ENCODE peak calls at places on chromosomes 3 and 15, in five cellular contexts. One of them, this sample, is unnamed.

GRCh38 chr3:177852001-177852400 is 654.7 kb upstream of the TBL1XR1 start:
- DNase-seq in A549: no peak
- DNase-seq in AG04450: no peak
- DNase-seq in HepG2: peak; percentile 3
- DNase-seq in IMR-90: peak; percentile 27
- DNase-seq in this sample: no peak

GRCh38 chr3:153028336-153028735 is 133.7 kb upstream of the RAP2B start:
- DNase-seq in AG04450: no peak
- DNase-seq in A549: no peak
- DNase-seq in HepG2: no peak
- DNase-seq in IMR-90: peak; percentile 48
- DNase-seq in this sample: no peak

GRCh38 chr3:112007641-112008040 is 8.9 kb downstream of the TAGLN3 start:
- DNase-seq in HepG2: no peak
- DNase-seq in IMR-90: peak; percentile 50
- DNase-seq in A549: no peak
- DNase-seq in AG04450: no peak
- DNase-seq in this sample: no peak

GRCh38 chr15:33699691-33700447 is 268.4 kb upstream of the CHRM5 start:
- DNase-seq in AG04450: no peak
- DNase-seq in A549: no peak
- DNase-seq in HepG2: peak; percentile 9
- DNase-seq in IMR-90: peak; percentile 12
- DNase-seq in this sample: no peak

GRCh38 chr15:100810229-100810628 is 69.4 kb upstream of the ALDH1A3 start:
- DNase-seq in IMR-90: no peak
- DNase-seq in AG04450: no peak
- DNase-seq in HepG2: no peak
- DNase-seq in A549: no peak
- DNase-seq in this sample: no peak

GRCh38 chr3:17302774-17303173 is 418.0 kb downstream of the PLCL2 start:
- DNase-seq in AG04450: no peak
- DNase-seq in A549: no peak
- DNase-seq in IMR-90: peak; percentile 28
- DNase-seq in HepG2: no peak
- DNase-seq in this sample: no peak

GRCh38 chr3:67534594-67534993 is 119.8 kb downstream of the SUCLG2 start:
- DNase-seq in AG04450: no peak
- DNase-seq in A549: no peak
- DNase-seq in HepG2: no peak
- DNase-seq in IMR-90: no peak
- DNase-seq in this sample: no peak

GRCh38 chr3:72482589-72483249 is 365.5 kb downstream of the SHQ1 start:
- DNase-seq in AG04450: peak; percentile 27
- DNase-seq in A549: peak; percentile 51
- DNase-seq in HepG2: no peak
- DNase-seq in IMR-90: peak; percentile 74
- DNase-seq in this sample: peak; percentile 81

GRCh38 chr3:180018588-180018987 is 18.1 kb downstream of the PEX5L start:
- DNase-seq in HepG2: no peak
- DNase-seq in IMR-90: no peak
- DNase-seq in A549: no peak
- DNase-seq in AG04450: no peak
- DNase-seq in this sample: no peak

GRCh38 chr15:67172172-67172571 is 82.3 kb downstream of the AAGAB start:
- DNase-seq in A549: no peak
- DNase-seq in AG04450: no peak
- DNase-seq in HepG2: no peak
- DNase-seq in IMR-90: peak; percentile 63
- DNase-seq in this sample: no peak

GRCh38 chr3:13452490-13453335 is 27.4 kb upstream of the HDAC11 start:
- DNase-seq in IMR-90: peak; percentile 53
- DNase-seq in AG04450: peak; percentile 11
- DNase-seq in HepG2: peak; percentile 63
- DNase-seq in A549: peak; percentile 55
- DNase-seq in this sample: peak; percentile 50

GRCh38 chr3:48820626-48821324 is 26.9 kb downstream of the PRKAR2A start:
- DNase-seq in A549: no peak
- DNase-seq in AG04450: peak; percentile 8
- DNase-seq in HepG2: peak; percentile 5
- DNase-seq in IMR-90: peak; percentile 72
- DNase-seq in this sample: no peak

GRCh38 chr3:116192464-116192863 is 252.8 kb downstream of the LSAMP start:
- DNase-seq in IMR-90: no peak
- DNase-seq in HepG2: no peak
- DNase-seq in A549: no peak
- DNase-seq in AG04450: no peak
- DNase-seq in this sample: no peak

GRCh38 chr3:58580826-58581327 is 3.7 kb upstream of the FAM107A start:
- DNase-seq in AG04450: no peak
- DNase-seq in A549: no peak
- DNase-seq in HepG2: peak; percentile 20
- DNase-seq in IMR-90: no peak
- DNase-seq in this sample: no peak

GRCh38 chr3:18591120-18591519 is 166.0 kb upstream of the SATB1 start:
- DNase-seq in HepG2: no peak
- DNase-seq in IMR-90: no peak
- DNase-seq in AG04450: no peak
- DNase-seq in A549: no peak
- DNase-seq in this sample: no peak

GRCh38 chr3:149968216-149968615 is 2.5 kb downstream of the PFN2 start:
- DNase-seq in AG04450: no peak
- DNase-seq in IMR-90: peak; percentile 48
- DNase-seq in A549: no peak
- DNase-seq in HepG2: no peak
- DNase-seq in this sample: peak; percentile 27

GRCh38 chr15:84598993-84599392 is 1.8 kb upstream of the ZSCAN2 start:
- DNase-seq in IMR-90: peak; percentile 66
- DNase-seq in AG04450: peak; percentile 20
- DNase-seq in HepG2: peak; percentile 65
- DNase-seq in A549: peak; percentile 95
- DNase-seq in this sample: peak; percentile 74

GRCh38 chr3:182392182-182392917 is 401.0 kb upstream of the ATP11B start:
- DNase-seq in A549: no peak
- DNase-seq in IMR-90: no peak
- DNase-seq in HepG2: no peak
- DNase-seq in AG04450: no peak
- DNase-seq in this sample: no peak

GRCh38 chr3:196236169-196236568 is 19.8 kb downstream of the SLC51A start:
- DNase-seq in IMR-90: no peak
- DNase-seq in A549: no peak
- DNase-seq in HepG2: no peak
- DNase-seq in AG04450: no peak
- DNase-seq in this sample: no peak

GRCh38 chr15:38577405-38577987 is 12.9 kb upstream of the RASGRP1 start:
- DNase-seq in HepG2: no peak
- DNase-seq in AG04450: no peak
- DNase-seq in IMR-90: no peak
- DNase-seq in A549: no peak
- DNase-seq in this sample: no peak

GRCh38 chr3:170701696-170702678 is 116.1 kb upstream of the SLC7A14 start:
- DNase-seq in IMR-90: no peak
- DNase-seq in HepG2: no peak
- DNase-seq in AG04450: no peak
- DNase-seq in A549: no peak
- DNase-seq in this sample: no peak

GRCh38 chr3:57128863-57129602 is 36.1 kb downstream of the IL17RD start:
- DNase-seq in A549: no peak
- DNase-seq in IMR-90: no peak
- DNase-seq in AG04450: no peak
- DNase-seq in HepG2: no peak
- DNase-seq in this sample: no peak

DNA sequence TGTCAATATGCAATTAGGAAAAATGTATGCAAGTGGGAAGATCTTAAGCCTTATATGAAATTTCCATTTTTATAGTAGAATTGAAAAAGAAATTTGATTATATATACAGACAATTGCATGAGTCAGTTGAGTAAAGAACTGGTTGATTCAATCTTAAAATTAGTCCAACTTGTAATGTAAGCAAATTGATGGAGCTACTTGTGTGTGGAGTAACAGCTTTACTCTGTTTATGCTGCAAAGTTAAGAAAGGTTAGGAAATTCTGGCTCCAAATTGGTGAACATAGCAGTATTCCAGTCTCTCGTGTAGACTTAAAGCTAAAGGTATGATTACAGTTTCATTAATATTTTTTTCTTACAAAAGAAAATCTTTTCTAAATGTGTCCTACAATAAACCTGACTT is 4.0 kb downstream of the TNFSF10 start:
- DNase-seq in IMR-90: peak; percentile 62
- DNase-seq in AG04450: no peak
- DNase-seq in A549: no peak
- DNase-seq in HepG2: no peak
- DNase-seq in this sample: no peak
- H3K27ac ChIP-seq in IMR-90: no peak overlapping the region
- H3K27ac ChIP-seq in AG04450: no peak overlapping the region
- H3K27ac ChIP-seq in A549: no peak overlapping the region
- H3K27ac ChIP-seq in HepG2: no peak overlapping the region
- H3K27ac ChIP-seq in this sample: no peak overlapping the region

DNA sequence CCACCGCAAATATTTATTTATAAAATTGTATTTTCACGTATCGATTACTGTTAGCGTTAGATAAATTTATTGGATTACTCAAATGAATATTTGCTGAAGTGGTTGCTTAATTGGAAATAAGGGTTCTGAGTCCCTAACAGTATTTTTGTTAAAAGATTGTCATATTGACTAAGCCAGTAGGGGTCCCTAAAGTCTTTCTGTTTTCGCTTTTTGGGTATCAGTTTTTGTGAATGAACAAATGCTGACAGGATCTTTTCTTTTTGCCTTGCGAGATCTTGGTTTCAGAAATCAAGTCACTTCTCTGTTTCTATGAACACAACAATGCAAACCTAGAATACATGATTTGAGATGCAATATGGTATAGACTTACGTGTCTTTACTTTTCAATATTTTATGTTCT is 7.1 kb downstream of the RAD51 start:
- DNase-seq in HepG2: peak; percentile 4
- DNase-seq in IMR-90: peak; percentile 28
- DNase-seq in AG04450: no peak
- DNase-seq in A549: no peak
- DNase-seq in this sample: no peak
- TF ChIP-seq CTCF in HepG2: no peak
- TF ChIP-seq CTCF in IMR-90: peak; percentile 34
- TF ChIP-seq CTCF in AG04450: peak; percentile 39
- TF ChIP-seq CTCF in A549: no peak
- TF ChIP-seq CTCF in this sample: no peak

GRCh38 chr3:194508486-194509449 is 22.0 kb upstream of the ATP13A3 start:
- DNase-seq in IMR-90: no peak
- DNase-seq in AG04450: no peak
- DNase-seq in A549: no peak
- DNase-seq in HepG2: no peak
- DNase-seq in this sample: no peak

GRCh38 chr3:194507571-194507970 is 20.8 kb upstream of the ATP13A3 start:
- DNase-seq in IMR-90: no peak
- DNase-seq in AG04450: no peak
- DNase-seq in HepG2: no peak
- DNase-seq in A549: no peak
- DNase-seq in this sample: no peak

GRCh38 chr3:194514626-194515025 is 27.8 kb upstream of the ATP13A3 start:
- DNase-seq in IMR-90: no peak
- DNase-seq in A549: no peak
- DNase-seq in HepG2: no peak
- DNase-seq in AG04450: no peak
- DNase-seq in this sample: no peak

GRCh38 chr3:194517333-194517732 is 30.5 kb upstream of the ATP13A3 start:
- DNase-seq in IMR-90: no peak
- DNase-seq in A549: no peak
- DNase-seq in HepG2: no peak
- DNase-seq in AG04450: no peak
- DNase-seq in this sample: no peak

GRCh38 chr3:194512895-194513601 is 26.2 kb upstream of the ATP13A3 start:
- DNase-seq in AG04450: no peak
- DNase-seq in HepG2: peak; percentile 77
- DNase-seq in IMR-90: no peak
- DNase-seq in A549: no peak
- DNase-seq in this sample: no peak
- H3K27ac ChIP-seq in AG04450: no peak overlapping the region
- H3K27ac ChIP-seq in HepG2: peak overlapping the region; percentile 60
- H3K27ac ChIP-seq in IMR-90: no peak overlapping the region
- H3K27ac ChIP-seq in A549: no peak overlapping the region
- H3K27ac ChIP-seq in this sample: no peak overlapping the region

DNA sequence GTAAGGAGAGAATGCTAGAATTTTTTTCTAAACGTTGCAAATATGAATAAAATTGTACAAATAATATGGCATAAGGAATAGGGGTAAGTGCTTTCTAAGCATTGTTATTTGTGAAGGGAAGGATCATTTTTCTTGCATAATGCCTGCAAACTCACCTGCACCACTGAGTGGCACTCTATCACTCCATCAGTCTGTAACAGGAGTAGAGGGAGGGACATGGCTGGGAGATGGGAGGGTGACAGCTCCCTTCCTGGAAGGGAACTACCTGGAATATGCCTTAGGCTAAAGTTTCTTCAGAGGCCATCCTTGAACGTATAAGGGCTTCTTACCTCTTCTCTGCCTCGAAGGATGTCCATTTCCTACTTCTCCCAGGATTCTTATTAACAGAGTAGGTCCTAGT is 3.0 kb downstream of the NAALADL2 start:
- DNase-seq in A549: peak; percentile 0
- DNase-seq in AG04450: no peak
- DNase-seq in HepG2: peak; percentile 1
- DNase-seq in IMR-90: no peak
- DNase-seq in this sample: peak; percentile 49
- TF ChIP-seq CTCF in A549: peak; percentile 18
- TF ChIP-seq CTCF in AG04450: no peak
- TF ChIP-seq CTCF in HepG2: peak; percentile 21
- TF ChIP-seq CTCF in IMR-90: no peak
- TF ChIP-seq CTCF in this sample: peak; percentile 26

GRCh38 chr15:51966192-51966591 is 5.4 kb downstream of the LEO1 start:
- DNase-seq in IMR-90: peak; percentile 28
- DNase-seq in A549: no peak
- DNase-seq in HepG2: no peak
- DNase-seq in AG04450: no peak
- DNase-seq in this sample: no peak
- H3K27ac ChIP-seq in IMR-90: no peak overlapping the region
- H3K27ac ChIP-seq in A549: no peak overlapping the region
- H3K27ac ChIP-seq in HepG2: no peak overlapping the region
- H3K27ac ChIP-seq in AG04450: no peak overlapping the region
- H3K27ac ChIP-seq in this sample: no peak overlapping the region

DNA sequence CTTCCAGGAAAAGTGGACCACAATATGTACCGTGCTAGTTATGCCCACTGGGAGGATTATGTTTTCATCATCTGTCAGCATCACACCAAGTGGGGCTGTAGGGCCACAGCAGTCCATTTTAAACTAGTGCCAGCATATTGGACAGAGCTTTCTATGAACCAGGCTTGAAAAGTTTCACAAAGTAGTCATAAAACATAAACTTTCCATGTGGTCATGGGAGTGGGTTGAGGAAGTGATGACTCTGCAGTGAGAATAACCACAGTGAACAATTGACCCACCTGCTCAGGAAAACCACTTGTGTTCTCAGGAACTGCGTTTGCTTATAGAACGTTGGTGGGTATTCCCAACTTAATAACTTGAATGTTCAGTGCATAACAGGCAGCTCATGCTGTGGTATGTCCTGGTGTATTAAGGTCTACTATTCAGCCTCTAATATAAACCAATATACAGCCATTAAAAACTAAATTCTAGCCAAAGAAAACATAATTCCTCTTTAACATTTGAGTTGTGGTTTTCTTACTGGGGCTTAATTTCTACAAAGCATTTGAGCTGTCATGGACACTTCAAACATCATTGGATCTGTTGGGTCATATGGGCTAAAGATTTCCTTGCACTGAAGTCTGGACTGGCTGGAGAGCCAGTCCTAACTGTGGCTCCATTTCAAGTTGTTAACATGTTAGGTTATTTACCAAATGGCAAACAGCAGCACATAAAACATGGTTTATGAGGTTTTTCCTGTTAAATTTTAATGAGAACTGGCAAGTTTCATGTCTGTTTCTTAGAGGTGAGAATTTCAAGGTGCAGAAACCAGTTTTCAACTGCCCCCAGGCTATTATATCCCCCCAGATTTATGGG is 274.2 kb downstream of the OTOL1 start:
- DNase-seq in IMR-90: no peak
- DNase-seq in AG04450: no peak
- DNase-seq in HepG2: no peak
- DNase-seq in A549: no peak
- DNase-seq in this sample: no peak
- TF ChIP-seq CTCF in IMR-90: no peak
- TF ChIP-seq CTCF in AG04450: no peak
- TF ChIP-seq CTCF in HepG2: no peak
- TF ChIP-seq CTCF in A549: no peak
- TF ChIP-seq CTCF in this sample: no peak

This sample was measured in RWPE1.